ENCODE peak calls at places on chromosome 12, in five cellular contexts. U is EH; N is PC-3; W is effector memory CD4-positive, alpha-beta T cell; R is stimulated activated CD8-positive, alpha-beta memory T cell treated with anti-CD3 and anti-CD28 coated beads, Interleukin-12 subunit alpha, Interleukin-12 subunit beta, amount 100 ng/mL, for 1 hour. T is an unnamed sample.

GRCh38 chr12:104455594-104456416 is 943 bp upstream of the CHST11 start:
- DNase-seq in N (peak), W (no peak), U (no peak), R (no peak), T (no peak)

GRCh38 chr12:127780881-127781280 is 486.1 kb upstream of the TMEM132C start:
- DNase-seq in U (no peak), R (no peak), N (no peak), W (no peak), T (no peak)

GRCh38 chr12:70823182-70823976 is 97.2 kb downstream of the PTPRR start:
- DNase-seq in N (peak), R (no peak), U (no peak), W (no peak), T (no peak)

GRCh38 chr12:106282457-106283097 is 20.0 kb upstream of the TCP11L2 start:
- DNase-seq in U (peak), N (peak), W (peak), R (peak), T (peak)

GRCh38 chr12:42631507-42631906 is 42.0 kb upstream of the PRICKLE1 start:
- DNase-seq in R (no peak), W (no peak), N (no peak), U (no peak), T (no peak)

GRCh38 chr12:91562476-91562875 is 379.9 kb upstream of the DCN start:
- DNase-seq in U (no peak), W (no peak), R (no peak), N (no peak), T (peak)

GRCh38 chr12:104506691-104507401 is 50.1 kb downstream of the CHST11 start:
- DNase-seq in W (no peak), R (no peak), U (no peak), N (no peak), T (no peak)

GRCh38 chr12:12985817-12986408 is 14.2 kb downstream of the HEBP1 start:
- DNase-seq in N (peak), R (no peak), W (no peak), U (peak), T (peak)

GRCh38 chr12:108367436-108367835 is 28.3 kb upstream of the CMKLR1 start:
- DNase-seq in U (peak), R (no peak), N (no peak), W (no peak), T (peak)

GRCh38 chr12:91171475-91171874 is 11.1 kb downstream of the DCN start:
- DNase-seq in N (no peak), R (no peak), W (no peak), U (no peak), T (no peak)

GRCh38 chr12:102958073-102958829 is 777 bp downstream of the ASCL1 start:
- DNase-seq in W (no peak), N (no peak), R (no peak), U (peak), T (no peak)

GRCh38 chr12:89529738-89530137 is 3.9 kb upstream of the POC1B start:
- DNase-seq in W (no peak), U (peak), R (no peak), N (peak), T (peak)

GRCh38 chr12:20367731-20368652 is at the start of gene PDE3A:
- DNase-seq in U (peak), W (no peak), N (peak), R (no peak), T (peak)

GRCh38 chr12:114665411-114666181 is 18.4 kb downstream of the TBX3 start:
- DNase-seq in U (peak), R (no peak), N (peak), W (no peak), T (peak)

GRCh38 chr12:59151243-59151642 is 230.9 kb upstream of the LRIG3 start:
- DNase-seq in N (peak), W (no peak), U (peak), R (no peak), T (no peak)

GRCh38 chr12:75488553-75488952 is 8.0 kb downstream of the GLIPR1 start:
- DNase-seq in R (no peak), N (peak), U (peak), W (no peak), T (peak)

GRCh38 chr12:113333877-113334785 is 778 bp downstream of the SLC8B1 start:
- DNase-seq in W (no peak), N (peak), R (no peak), U (no peak), T (no peak)

GRCh38 chr12:130186631-130187269 is 24.5 kb downstream of the FZD10 start:
- DNase-seq in R (no peak), U (no peak), N (peak), W (no peak), T (peak)

GRCh38 chr12:70074510-70074909 is 168.7 kb upstream of the CNOT2 start:
- DNase-seq in U (no peak), N (peak), W (no peak), R (no peak), T (no peak)

GRCh38 chr12:96720363-96720705 is 186.7 kb upstream of the NEDD1 start:
- DNase-seq in R (no peak), N (peak), W (no peak), U (no peak), T (peak)

GRCh38 chr12:7060353-7060954 is at the start of gene C1S:
- DNase-seq in N (peak), W (no peak), U (peak), R (no peak), T (peak)